ENCODE peak calls at places on chromosome 21, in nine cellular contexts. K, B, W, C, L, E, G, U and F are unnamed samples.
A peak's percentile ranks its signal among the peaks of the same experiment; 100 is the strongest.

GRCh38 chr21:46599251-46599572 is 5.7 kb downstream of the S100B start:
- DNase-seq in K (no peak), B (no peak), W (no peak), C (peak; percentile 53), L (no peak), E (no peak), G (no peak), U (no peak), F (peak; percentile 57)

GRCh38 chr21:17513214-17514123 is 626 bp downstream of the CXADR start:
- DNase-seq in K (peak; percentile 61), B (peak; percentile 65), W (peak; percentile 81), C (no peak), L (peak; percentile 36), E (no peak), G (peak; percentile 57), U (no peak), F (peak; percentile 23)

GRCh38 chr21:45042664-45043161 is 31.7 kb upstream of the ADARB1 start:
- DNase-seq in K (no peak), B (no peak), W (no peak), C (peak; percentile 46), L (no peak), E (no peak), G (no peak), U (no peak), F (no peak)

GRCh38 chr21:37787456-37787855 is 128.8 kb downstream of the KCNJ6 start:
- DNase-seq in K (no peak), B (no peak), W (no peak), C (no peak), L (no peak), E (no peak), G (no peak), U (no peak), F (no peak)

GRCh38 chr21:23853796-23854379 is 1753.4 kb downstream of the MRPL39 start:
- DNase-seq in K (no peak), B (no peak), W (no peak), C (no peak), L (no peak), E (no peak), G (peak; percentile 2), U (no peak), F (no peak)

GRCh38 chr21:29586696-29587095 is 288.0 kb downstream of the BACH1 start:
- DNase-seq in K (no peak), B (no peak), W (no peak), C (no peak), L (no peak), E (no peak), G (no peak), U (no peak), F (no peak)

GRCh38 chr21:45294509-45295291 is 7.0 kb upstream of the POFUT2 start:
- DNase-seq in K (peak; percentile 95), B (peak; percentile 57), W (no peak), C (peak; percentile 90), L (no peak), E (no peak), G (no peak), U (peak; percentile 94), F (peak; percentile 92)

GRCh38 chr21:45001134-45002095 is 61.6 kb downstream of the SLX9 start:
- DNase-seq in K (peak; percentile 88), B (peak; percentile 35), W (no peak), C (peak; percentile 89), L (peak; percentile 40), E (no peak), G (no peak), U (no peak), F (peak; percentile 59)

GRCh38 chr21:45227735-45228134 is 60.0 kb downstream of the POFUT2 start:
- DNase-seq in K (no peak), B (no peak), W (no peak), C (no peak), L (no peak), E (no peak), G (no peak), U (no peak), F (no peak)

GRCh38 chr21:37560385-37560784 is 193.8 kb downstream of the DYRK1A start:
- DNase-seq in K (no peak), B (no peak), W (no peak), C (no peak), L (no peak), E (no peak), G (no peak), U (no peak), F (no peak)

DNA sequence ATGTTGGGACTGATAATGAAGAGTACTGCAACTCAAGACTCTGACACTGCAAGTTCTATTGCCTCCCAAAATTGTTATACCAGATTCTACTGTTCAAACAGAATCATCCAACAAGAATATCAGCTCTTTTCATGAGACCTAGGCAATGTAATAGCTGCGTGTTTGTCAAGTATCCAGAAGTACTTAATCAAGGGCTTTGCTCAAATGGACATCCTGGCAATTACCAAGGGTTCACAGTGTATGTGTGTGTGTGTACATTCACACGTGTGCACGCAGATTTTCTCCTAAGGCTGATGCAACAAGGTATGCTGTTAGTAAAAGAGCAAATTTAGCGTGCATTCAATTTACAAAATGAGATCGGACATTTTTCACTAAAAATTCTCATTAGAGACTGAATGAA is 174.6 kb downstream of the GABPA start:
- DNase-seq in K (no peak), B (no peak), W (no peak), C (no peak), L (no peak), E (no peak), G (no peak), U (no peak), F (no peak)
- H3K4me1 ChIP-seq in K (peaks cover 12% of the 10 kb centered on the region), B (no peaks in the 10 kb centered on the region), W (peaks cover 3% of the 10 kb centered on the region), C (peaks cover 2% of the 10 kb centered on the region), L (no peaks in the 10 kb centered on the region), E (no peaks in the 10 kb centered on the region), G (no peaks in the 10 kb centered on the region), U (peaks cover 18% of the 10 kb centered on the region), F (no peaks in the 10 kb centered on the region)

GRCh38 chr21:34197561-34197960 is 124.2 kb downstream of the MRPS6 start:
- DNase-seq in K (no peak), B (no peak), W (no peak), C (no peak), L (no peak), E (no peak), G (no peak), U (no peak), F (no peak)

GRCh38 chr21:34198232-34199120 is 125.1 kb downstream of the MRPS6 start:
- DNase-seq in K (no peak), B (no peak), W (peak; percentile 37), C (no peak), L (no peak), E (no peak), G (peak; percentile 22), U (no peak), F (no peak)

GRCh38 chr21:34201001-34201400 is 127.6 kb downstream of the MRPS6 start:
- DNase-seq in K (no peak), B (no peak), W (no peak), C (no peak), L (no peak), E (no peak), G (no peak), U (no peak), F (no peak)

GRCh38 chr21:34200288-34200905 is 127.0 kb downstream of the MRPS6 start:
- DNase-seq in K (no peak), B (no peak), W (no peak), C (peak; percentile 63), L (no peak), E (no peak), G (no peak), U (no peak), F (no peak)

GRCh38 chr21:34199121-34199910 is 125.9 kb downstream of the MRPS6 start:
- DNase-seq in K (peak; percentile 66), B (no peak), W (no peak), C (no peak), L (no peak), E (no peak), G (no peak), U (no peak), F (no peak)
- H3K4me1 ChIP-seq in K (peaks cover 7% of the 10 kb centered on the region), B (no peaks in the 10 kb centered on the region), W (no peaks in the 10 kb centered on the region), C (no peaks in the 10 kb centered on the region), L (no peaks in the 10 kb centered on the region), E (peaks cover 22% of the 10 kb centered on the region), G (peaks cover 9% of the 10 kb centered on the region), U (peaks cover 33% of the 10 kb centered on the region), F (peaks cover 5% of the 10 kb centered on the region)

GRCh38 chr21:25568230-25568629 is 39.1 kb downstream of the MRPL39 start:
- DNase-seq in K (peak; percentile 70), B (no peak), W (no peak), C (peak; percentile 76), L (no peak), E (no peak), G (no peak), U (no peak), F (no peak)
- H3K4me1 ChIP-seq in K (no peaks in the 10 kb centered on the region), B (no peaks in the 10 kb centered on the region), W (no peaks in the 10 kb centered on the region), C (peaks cover 4% of the 10 kb centered on the region), L (no peaks in the 10 kb centered on the region), E (peaks cover 35% of the 10 kb centered on the region), G (peaks cover 30% of the 10 kb centered on the region), U (no peaks in the 10 kb centered on the region), F (no peaks in the 10 kb centered on the region)

GRCh38 chr21:43881283-43881682 is 16.3 kb downstream of the AGPAT3 start:
- DNase-seq in K (no peak), B (no peak), W (no peak), C (no peak), L (no peak), E (no peak), G (no peak), U (no peak), F (no peak)
- H3K4me1 ChIP-seq in K (peaks cover 16% of the 10 kb centered on the region), B (peaks cover 4% of the 10 kb centered on the region), W (peaks cover 7% of the 10 kb centered on the region), C (no peaks in the 10 kb centered on the region), L (no peaks in the 10 kb centered on the region), E (peaks cover 15% of the 10 kb centered on the region), G (no peaks in the 10 kb centered on the region), U (peaks cover 58% of the 10 kb centered on the region), F (peaks cover 6% of the 10 kb centered on the region)

GRCh38 chr21:38996355-38996754 is 186.9 kb downstream of the PSMG1 start:
- DNase-seq in K (no peak), B (no peak), W (no peak), C (no peak), L (no peak), E (no peak), G (no peak), U (no peak), F (no peak)
- H3K4me1 ChIP-seq in K (peaks cover 17% of the 10 kb centered on the region), B (no peaks in the 10 kb centered on the region), W (no peaks in the 10 kb centered on the region), C (no peaks in the 10 kb centered on the region), L (no peaks in the 10 kb centered on the region), E (no peaks in the 10 kb centered on the region), G (no peaks in the 10 kb centered on the region), U (peaks cover 30% of the 10 kb centered on the region), F (no peaks in the 10 kb centered on the region)

GRCh38 chr21:16076465-16076864 is 346.7 kb downstream of the USP25 start:
- DNase-seq in K (no peak), B (no peak), W (no peak), C (no peak), L (no peak), E (no peak), G (no peak), U (no peak), F (no peak)
- H3K4me1 ChIP-seq in K (peaks cover 1% of the 10 kb centered on the region), B (no peaks in the 10 kb centered on the region), W (no peaks in the 10 kb centered on the region), C (no peaks in the 10 kb centered on the region), L (no peaks in the 10 kb centered on the region), E (no peaks in the 10 kb centered on the region), G (no peaks in the 10 kb centered on the region), U (peaks cover 12% of the 10 kb centered on the region), F (no peaks in the 10 kb centered on the region)